ENCODE peak calls at places on chromosomes 7 and 10, in six cellular contexts. L, B, Y, D, P and K are unnamed samples.

GRCh38 chr10:88060762-88061161 is 197.3 kb downstream of the PTEN start:
- DNase-seq in B (no peak), D (no peak), Y (no peak), P (no peak), L (no peak), K (no peak)

GRCh38 chr7:604038-604883 is 84.6 kb upstream of the PDGFA start:
- DNase-seq in B (no peak), Y (peak; percentile 84), L (peak; percentile 74), D (peak; percentile 71), P (no peak), K (peak; percentile 80)

GRCh38 chr7:74066626-74067025 is 17.0 kb upstream of the LIMK1 start:
- DNase-seq in Y (no peak), B (no peak), L (no peak), D (no peak), P (no peak), K (no peak)

GRCh38 chr10:118112496-118113125 is 65.9 kb upstream of the RAB11FIP2 start:
- DNase-seq in B (no peak), Y (no peak), P (no peak), D (no peak), L (no peak), K (no peak)

GRCh38 chr10:126993208-126993607 is 88.0 kb downstream of the DOCK1 start:
- DNase-seq in L (no peak), Y (no peak), B (no peak), D (no peak), P (no peak), K (no peak)

GRCh38 chr10:31819393-31819820 is 109.2 kb downstream of the ARHGAP12 start:
- DNase-seq in P (no peak), B (no peak), L (peak; percentile 5), Y (no peak), D (no peak), K (no peak)

GRCh38 chr7:3244241-3244814 is 56.7 kb upstream of the SDK1 start:
- DNase-seq in B (no peak), Y (no peak), P (peak; percentile 56), L (no peak), D (no peak), K (no peak)

GRCh38 chr10:72106154-72106849 is 18.0 kb upstream of the SPOCK2 start:
- DNase-seq in B (no peak), Y (no peak), D (no peak), P (no peak), L (no peak), K (no peak)

GRCh38 chr10:132459252-132460028 is 62.4 kb downstream of the PWWP2B start:
- DNase-seq in P (peak; percentile 58), D (no peak), Y (no peak), B (no peak), L (no peak), K (no peak)

GRCh38 chr7:152868122-152869040 is 108.8 kb downstream of the ACTR3B start:
- DNase-seq in Y (no peak), B (no peak), P (no peak), L (no peak), D (no peak), K (no peak)

GRCh38 chr7:155815332-155816191 is 3.3 kb upstream of the SHH start:
- DNase-seq in Y (peak; percentile 91), B (no peak), D (no peak), P (no peak), L (peak; percentile 85), K (peak; percentile 89)

GRCh38 chr10:96387601-96388000 is 28.8 kb upstream of the OPALIN start:
- DNase-seq in B (no peak), P (no peak), D (no peak), L (no peak), Y (no peak), K (no peak)

GRCh38 chr10:114550756-114551290 is 107.3 kb downstream of the ABLIM1 start:
- DNase-seq in P (peak; percentile 30), L (no peak), Y (no peak), B (no peak), D (no peak), K (no peak)

GRCh38 chr7:28389504-28390385 is 22.6 kb upstream of the CREB5 start:
- DNase-seq in P (peak; percentile 29), Y (peak; percentile 4), B (no peak), L (peak; percentile 44), D (no peak), K (no peak)

GRCh38 chr7:134865001-134865845 is 85.8 kb downstream of the CALD1 start:
- DNase-seq in B (no peak), Y (no peak), D (peak; percentile 19), L (no peak), P (no peak), K (no peak)

GRCh38 chr7:101163281-101164070 is 1.9 kb downstream of the VGF start:
- DNase-seq in D (no peak), L (peak; percentile 77), Y (no peak), P (no peak), B (no peak), K (no peak)

GRCh38 chr10:76302936-76303656 is 871.7 kb downstream of the LRMDA start:
- DNase-seq in B (no peak), D (no peak), L (no peak), Y (no peak), P (peak; percentile 28), K (no peak)

GRCh38 chr7:51187941-51188340 is 128.7 kb downstream of the COBL start:
- DNase-seq in D (no peak), P (no peak), L (no peak), Y (no peak), B (peak; percentile 50), K (no peak)

GRCh38 chr10:8305871-8306652 is 251.6 kb downstream of the GATA3 start:
- DNase-seq in L (no peak), D (no peak), B (no peak), Y (no peak), P (no peak), K (no peak)

GRCh38 chr7:102431617-102432298 is 1.6 kb upstream of the ORAI2 start:
- DNase-seq in P (peak; percentile 29), Y (no peak), D (no peak), L (no peak), B (no peak), K (no peak)

GRCh38 chr10:125707852-125708468 is 11.5 kb upstream of the EDRF1 start:
- DNase-seq in P (peak; percentile 46), Y (no peak), L (no peak), B (no peak), D (no peak), K (no peak)

GRCh38 chr7:142176901-142177300 is 65.4 kb downstream of the MGAM2 start:
- DNase-seq in L (no peak), B (no peak), P (no peak), D (no peak), Y (no peak), K (no peak)

GRCh38 chr7:146660839-146661238 is 544.2 kb downstream of the CNTNAP2 start:
- DNase-seq in L (no peak), Y (no peak), D (no peak), P (no peak), B (no peak), K (no peak)

GRCh38 chr7:87213801-87214200 is 5.7 kb downstream of the TMEM243 start:
- DNase-seq in Y (no peak), D (no peak), B (no peak), L (no peak), P (no peak), K (no peak)

GRCh38 chr7:19442016-19442785 is 266.6 kb downstream of the POLR1F start:
- DNase-seq in Y (no peak), D (no peak), L (no peak), P (no peak), B (peak; percentile 23), K (no peak)
- TF ChIP-seq TAF1 in Y (no peak), D (no peak), L (no peak), P (no peak), B (no peak), K (no peak)

DNA sequence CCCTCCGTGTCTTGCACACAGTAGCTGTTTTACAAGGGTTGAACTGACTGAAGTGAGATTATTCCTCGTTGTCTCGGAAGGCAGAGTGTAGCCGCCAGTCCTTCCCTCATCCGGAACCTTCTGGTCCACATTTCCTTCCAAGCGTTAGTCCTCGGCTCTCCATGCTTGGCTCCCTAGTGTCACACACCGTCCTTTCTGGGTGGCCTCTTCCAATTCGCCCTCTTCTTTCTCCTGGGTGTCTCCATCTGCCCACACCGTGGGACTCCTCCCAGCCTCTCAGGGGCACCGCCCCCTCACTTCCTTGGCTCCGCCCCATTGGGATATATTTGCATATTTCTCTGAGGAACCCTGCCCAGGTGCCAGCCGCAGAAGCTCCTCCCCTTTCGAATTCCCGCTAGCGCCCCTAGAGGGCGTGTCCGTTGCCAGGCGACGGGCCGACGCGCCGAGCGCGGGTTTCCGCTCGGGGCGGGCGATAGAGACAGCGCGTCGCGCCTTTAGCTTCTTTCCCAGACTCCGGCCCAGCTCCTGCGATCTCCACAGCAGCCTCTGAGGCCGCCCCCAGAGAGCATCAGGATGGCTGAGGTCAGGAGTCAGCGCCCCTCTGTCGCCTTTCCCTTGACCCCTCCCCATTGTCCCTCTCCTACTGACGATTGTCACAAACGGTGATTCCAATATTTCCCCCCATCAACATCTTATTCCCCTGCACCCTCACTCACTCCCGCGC is at the start of gene CFAP58:
- DNase-seq in Y (no peak), P (peak; percentile 45), B (peak; percentile 79), D (peak; percentile 57), L (peak; percentile 93), K (peak; percentile 39)
- TF ChIP-seq POLR2AphosphoS5 in Y (no peak), P (no peak), B (no peak), D (no peak), L (no peak), K (no peak)

GRCh38 chr10:98096316-98096715 is 38.1 kb upstream of the R3HCC1L start:
- DNase-seq in D (no peak), B (no peak), P (no peak), L (no peak), Y (no peak), K (no peak)

GRCh38 chr10:98097175-98097574 is 37.3 kb upstream of the R3HCC1L start:
- DNase-seq in Y (no peak), B (no peak), L (no peak), D (no peak), P (no peak), K (no peak)

GRCh38 chr10:98098247-98098646 is 36.2 kb upstream of the R3HCC1L start:
- DNase-seq in L (no peak), B (no peak), Y (no peak), P (no peak), D (no peak), K (no peak)

GRCh38 chr10:98097611-98098010 is 36.8 kb upstream of the R3HCC1L start:
- DNase-seq in P (no peak), Y (no peak), L (no peak), D (no peak), B (no peak), K (no peak)

GRCh38 chr10:98096731-98097130 is 37.7 kb upstream of the R3HCC1L start:
- DNase-seq in D (no peak), P (no peak), L (no peak), Y (no peak), B (no peak), K (no peak)
- TF ChIP-seq POLR2A in D (no peak), P (no peak), L (no peak), Y (no peak), B (no peak), K (no peak)

DNA sequence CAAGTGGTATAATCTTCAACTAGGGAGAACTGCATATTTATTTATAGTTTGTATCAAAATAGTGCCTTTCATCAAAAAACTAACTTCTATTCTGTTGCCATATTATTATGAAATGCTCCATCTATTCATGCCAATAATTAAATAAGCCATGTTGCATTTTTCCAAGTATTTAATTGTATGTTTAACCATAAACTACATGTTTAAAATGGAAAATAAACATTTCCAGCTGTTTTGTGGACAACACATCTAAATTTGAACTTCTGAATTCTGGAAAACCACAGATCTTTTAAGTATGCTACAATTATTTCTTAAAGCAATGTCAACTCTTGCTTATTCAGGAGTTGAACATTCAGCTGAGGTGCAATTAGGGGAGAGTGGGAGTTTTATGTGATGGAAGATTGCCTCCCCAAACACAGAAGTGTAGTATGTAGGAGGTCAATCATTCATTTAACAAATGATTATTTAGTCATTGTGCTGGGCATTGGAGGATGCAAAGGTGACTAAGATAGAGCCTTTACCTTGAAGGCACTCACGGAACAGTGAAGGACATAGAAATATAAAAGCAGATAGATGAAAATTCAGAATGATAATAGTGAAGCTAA is 80.7 kb upstream of the PPP1R3C start:
- DNase-seq in L (no peak), B (no peak), P (no peak), Y (no peak), D (no peak), K (no peak)
- TF ChIP-seq TAF1 in L (no peak), B (no peak), P (no peak), Y (no peak), D (no peak), K (no peak)